ENCODE peak calls at places on chromosomes 2 and 18, in four cellular contexts. N is HCT116, I is fibroblast of lung, U is IMR-90. V is an unnamed sample. For H3K4me1 and H3K27me3, the result is how much of the 10 kb centered on the place peaks cover.

GRCh38 chr2:99974275-99974674 is 168.1 kb downstream of the AFF3 start:
- DNase-seq in I (peak), U (peak), N (no peak), V (no peak)

GRCh38 chr2:2542966-2543555 is 212.0 kb upstream of the MYT1L start:
- DNase-seq in N (no peak), I (no peak), U (no peak), V (no peak)

GRCh38 chr2:56170536-56170935 is 13.3 kb upstream of the CCDC85A start:
- DNase-seq in U (no peak), I (no peak), N (no peak), V (no peak)

GRCh38 chr2:98601532-98602132 is 6.7 kb downstream of the COA5 start:
- DNase-seq in U (peak), N (peak), I (peak), V (no peak)

GRCh38 chr2:52904511-52904910 is 863.1 kb upstream of the CHAC2 start:
- DNase-seq in U (peak), N (no peak), I (no peak), V (no peak)

GRCh38 chr2:42238644-42239288 is 69.6 kb downstream of the EML4 start:
- DNase-seq in N (peak), I (no peak), U (no peak), V (peak)

GRCh38 chr18:79248495-79249078 is 147.1 kb upstream of the NFATC1 start:
- DNase-seq in I (peak), U (peak), N (no peak), V (no peak)

GRCh38 chr2:113158884-113159553 is 14.8 kb upstream of the PSD4 start:
- DNase-seq in U (peak), I (peak), N (no peak), V (no peak)

GRCh38 chr2:162480067-162480466 is 136.1 kb downstream of the GCA start:
- DNase-seq in U (no peak), N (no peak), I (peak), V (no peak)

GRCh38 chr2:134406311-134406710 is 152.4 kb downstream of the MGAT5 start:
- DNase-seq in N (no peak), U (no peak), I (no peak), V (no peak)

GRCh38 chr2:16387461-16387960 is 278.1 kb downstream of the CYRIA start:
- DNase-seq in U (no peak), N (no peak), I (no peak), V (no peak)

GRCh38 chr2:233935426-233935825 is 18.3 kb downstream of the TRPM8 start:
- DNase-seq in I (no peak), N (no peak), U (no peak), V (no peak)

GRCh38 chr2:170165129-170165528 is 12.8 kb upstream of the MYO3B start:
- DNase-seq in N (no peak), I (peak), U (peak), V (no peak)

GRCh38 chr2:53859354-53860159 is at the start of gene GPR75:
- DNase-seq in N (no peak), I (peak), U (peak), V (peak)

GRCh38 chr2:202782930-202783558 is 88.5 kb downstream of the ICA1L start:
- DNase-seq in U (no peak), N (no peak), I (no peak), V (no peak)

GRCh38 chr2:119487434-119488244 is 36.6 kb downstream of the SCTR start:
- DNase-seq in N (no peak), U (no peak), I (no peak), V (peak)

GRCh38 chr2:23649285-23649684 is 264.3 kb downstream of the KLHL29 start:
- DNase-seq in N (no peak), U (no peak), I (no peak), V (no peak)

GRCh38 chr2:222709191-222709891 is 37.9 kb downstream of the MOGAT1 start:
- DNase-seq in I (peak), N (peak), U (peak), V (peak)

GRCh38 chr2:231174211-231174651 is 24.2 kb upstream of the ARMC9 start:
- DNase-seq in U (no peak), N (no peak), I (no peak), V (no peak)

GRCh38 chr2:240812721-240813120 is 7.3 kb downstream of the KIF1A start:
- DNase-seq in N (no peak), U (no peak), I (no peak), V (no peak)

GRCh38 chr2:35783723-35784122 is 571.9 kb upstream of the CRIM1 start:
- DNase-seq in U (no peak), N (no peak), I (peak), V (no peak)

GRCh38 chr2:69255760-69256159 is 131.3 kb downstream of the GFPT1 start:
- DNase-seq in N (no peak), U (no peak), I (no peak), V (no peak)

GRCh38 chr2:230322561-230323384 is 4.2 kb upstream of the SP140L start:
- DNase-seq in N (no peak), U (no peak), I (no peak), V (no peak)

GRCh38 chr18:21218862-21219261 is 23.2 kb upstream of the GREB1L start:
- DNase-seq in U (no peak), N (no peak), I (no peak), V (no peak)

GRCh38 chr2:3636586-3637310 is 21.3 kb upstream of the ALLC start:
- DNase-seq in N (no peak), U (no peak), I (no peak), V (no peak)

GRCh38 chr2:176125215-176126054 is 2.9 kb downstream of the HOXD9 start:
- DNase-seq in N (no peak), U (no peak), I (no peak), V (no peak)

GRCh38 chr18:29181151-29181901 is 1004.4 kb upstream of the CDH2 start:
- DNase-seq in I (peak), N (no peak), U (peak), V (no peak)

GRCh38 chr18:48923746-48924580 is 26.8 kb downstream of the SMAD7 start:
- DNase-seq in U (peak), N (no peak), I (peak), V (peak)

GRCh38 chr2:113218283-113219091 is 44.7 kb downstream of the PSD4 start:
- DNase-seq in N (no peak), U (no peak), I (peak), V (peak)

GRCh38 chr2:157932480-157933205 is 56.5 kb upstream of the ACVR1 start:
- DNase-seq in N (no peak), U (no peak), I (peak), V (no peak)

GRCh38 chr2:152716805-152717241 is 438 bp downstream of the PRPF40A start:
- DNase-seq in I (peak), N (no peak), U (no peak), V (peak)

DNA sequence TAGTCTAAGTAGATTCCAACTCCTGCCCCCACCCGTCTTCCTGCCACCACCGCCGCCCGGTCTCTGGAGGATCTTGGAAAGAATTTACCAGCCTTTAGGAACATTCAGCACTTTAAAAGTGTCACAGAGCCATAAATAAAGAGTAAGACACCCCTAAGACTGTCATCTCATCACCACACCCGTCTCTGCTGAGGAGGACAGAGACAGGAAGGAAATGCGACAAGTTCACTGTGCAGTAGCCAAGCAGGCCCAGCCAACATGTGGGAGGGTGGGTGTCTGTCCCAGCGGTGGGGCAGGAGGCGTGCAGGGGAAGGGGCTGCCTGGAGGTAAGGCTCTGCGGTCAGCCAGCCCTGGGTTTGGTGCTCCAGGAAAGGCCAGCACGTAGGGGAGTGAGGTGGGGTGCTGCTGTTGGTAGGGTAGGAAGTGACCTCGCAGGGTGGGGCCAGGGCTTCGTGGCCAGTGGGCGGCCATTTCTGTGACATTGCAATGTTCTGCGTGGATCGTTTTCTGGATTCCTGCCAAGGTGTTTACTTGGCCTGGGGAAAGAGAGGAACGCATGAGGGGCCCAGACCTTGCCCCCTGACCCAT is 111.6 kb downstream of the FAM210A start:
- DNase-seq in I (no peak), N (no peak), U (no peak), V (no peak)
- H3K9ac ChIP-seq in I (no peak), N (no peak), U (no peak), V (no peak)

DNA sequence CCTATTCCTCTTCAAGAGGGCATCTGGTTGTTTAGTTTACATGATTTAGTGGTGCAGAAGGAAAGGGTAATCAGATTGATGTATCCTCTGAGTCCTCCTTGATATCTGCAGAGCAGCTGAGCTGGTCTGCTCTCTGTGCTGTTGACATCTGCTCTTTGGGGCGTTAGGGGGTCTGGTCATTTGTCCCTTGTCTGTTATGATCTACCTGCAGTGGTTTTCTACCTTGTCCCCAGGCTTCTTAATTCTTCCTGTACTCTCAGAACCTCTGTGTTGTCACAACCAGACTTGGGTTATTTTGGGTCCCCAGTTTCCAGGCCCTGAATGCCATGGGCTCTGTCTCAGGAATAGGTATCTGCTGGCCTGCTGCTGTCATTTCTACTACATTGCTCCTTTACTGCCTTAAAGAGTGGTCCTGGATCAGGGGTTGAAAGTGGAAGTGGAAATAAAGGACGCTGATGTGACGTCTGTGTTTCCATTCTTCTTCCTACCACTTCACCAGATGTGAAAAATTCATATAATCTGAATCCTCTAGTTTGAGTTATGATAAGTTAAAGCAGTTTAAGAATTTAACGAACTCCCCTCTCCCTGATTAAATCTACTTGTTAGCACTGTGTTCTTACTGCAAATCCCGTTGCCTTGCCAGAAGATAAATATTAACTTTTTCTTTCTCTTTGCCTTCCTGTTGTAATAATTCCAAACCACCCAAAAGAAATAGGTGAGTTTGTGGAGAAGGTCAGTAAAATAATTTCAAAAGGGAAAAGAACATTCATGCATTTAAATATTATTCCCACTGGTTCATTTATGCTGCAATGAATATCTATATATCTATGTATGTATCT is 16.6 kb upstream of the CPS1 start:
- DNase-seq in U (no peak), N (no peak), I (no peak), V (no peak)
- H3K4me1 ChIP-seq in U (under half), N (under half), I (under half), V (under half)

DNA sequence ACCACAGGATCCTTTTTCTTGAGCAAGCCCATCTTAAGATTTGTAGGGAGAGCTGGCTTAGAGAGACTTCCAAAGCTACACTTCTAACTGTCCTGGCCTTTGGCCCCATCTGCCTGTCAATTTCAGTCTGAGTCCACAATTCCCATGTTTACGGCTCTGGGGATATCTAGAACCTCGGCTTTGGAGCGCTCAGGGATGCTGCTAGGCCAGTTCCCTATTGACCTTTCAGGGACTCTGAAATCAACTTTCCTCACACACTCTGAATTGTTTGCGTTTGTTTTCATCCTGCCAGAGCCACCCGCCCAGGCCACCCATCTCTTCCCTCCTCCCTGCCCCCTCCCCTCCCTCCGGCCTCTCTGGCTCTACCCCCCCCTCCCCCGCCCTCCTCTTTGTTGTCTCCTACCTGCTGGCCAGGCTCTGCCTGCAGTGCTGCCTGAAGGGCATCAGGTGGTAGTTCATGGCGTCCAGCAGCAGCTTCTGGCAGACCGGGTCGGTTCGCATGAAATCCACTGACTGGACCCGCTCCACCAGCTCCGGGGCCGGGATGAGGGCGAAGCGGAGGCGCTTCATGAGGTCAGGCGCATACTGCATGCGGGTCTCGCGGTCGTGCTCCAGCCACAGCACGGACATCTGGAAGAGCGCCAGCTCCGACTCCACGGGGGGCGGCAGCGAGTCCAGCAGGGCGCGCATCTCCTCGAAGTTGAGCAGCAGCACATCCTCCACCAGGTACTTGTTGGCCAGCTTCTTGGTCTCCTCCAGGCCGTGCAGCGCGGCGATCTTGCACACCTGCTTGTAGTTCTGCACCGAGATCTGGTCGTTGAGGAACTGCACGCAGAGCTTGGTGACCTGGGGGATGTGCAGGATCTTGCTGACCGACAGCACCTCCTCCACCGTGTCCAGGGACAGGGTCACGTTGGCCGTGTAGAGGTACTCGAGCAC is 3.3 kb downstream of the KLHL14 start:
- DNase-seq in N (no peak), I (no peak), U (no peak), V (peak)
- H3K27me3 ChIP-seq in N (under half), I (under half), U (under half), V (under half)

DNA sequence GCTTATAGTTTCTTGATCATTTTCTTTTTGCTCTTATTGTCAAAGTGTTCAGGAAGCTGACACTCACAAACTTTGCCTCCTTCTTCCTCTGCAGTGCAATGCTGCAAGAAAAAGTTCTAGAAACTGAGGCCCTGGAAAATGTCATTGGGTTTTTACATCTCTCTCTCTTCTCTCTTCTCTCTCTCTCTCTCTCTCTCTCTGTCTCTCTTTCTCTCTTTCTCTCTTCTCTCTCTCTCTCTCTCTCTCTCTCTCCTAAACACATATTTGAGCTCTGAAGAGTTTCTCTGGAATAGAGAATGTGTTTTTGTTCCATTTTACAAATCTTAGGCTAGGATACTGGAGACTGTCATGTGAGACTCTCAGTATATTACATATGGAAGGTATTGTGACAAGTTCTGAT is 41.6 kb upstream of the EHBP1 start:
- DNase-seq in I (no peak), U (no peak), N (no peak), V (no peak)
- H3K9ac ChIP-seq in I (no peak), U (peak), N (no peak), V (no peak)